ENCODE peak calls at places on chromosome 22, in six cellular contexts. H, N, M, F, W and E are unnamed samples.

GRCh38 chr22:31247726-31248125 is 35.6 kb downstream of the LIMK2 start:
- DNase-seq in F (no peak), W (no peak), N (no peak), M (no peak), H (no peak), E (no peak)

GRCh38 chr22:49011379-49011768 is 816.3 kb downstream of the BRD1 start:
- DNase-seq in F (peak), W (no peak), N (no peak), M (no peak), H (peak), E (no peak)

GRCh38 chr22:49238181-49239141 is 589.2 kb downstream of the BRD1 start:
- DNase-seq in M (no peak), F (no peak), N (no peak), W (no peak), H (no peak), E (no peak)

GRCh38 chr22:46600397-46600796 is 19.8 kb upstream of the GRAMD4 start:
- DNase-seq in H (no peak), F (no peak), W (no peak), N (no peak), M (no peak), E (no peak)

GRCh38 chr22:46678785-46679700 is 58.9 kb downstream of the GRAMD4 start:
- DNase-seq in H (no peak), F (no peak), N (no peak), W (no peak), M (no peak), E (no peak)

GRCh38 chr22:46055851-46056168 is 78.8 kb upstream of the WNT7B start:
- DNase-seq in M (no peak), W (no peak), F (no peak), H (no peak), N (no peak), E (no peak)

GRCh38 chr22:22855617-22856308 is 31.9 kb upstream of the IGLL5 start:
- DNase-seq in N (no peak), M (peak), H (no peak), W (peak), F (no peak), E (peak)

GRCh38 chr22:24315367-24315781 is 44.7 kb downstream of the SPECC1L start:
- DNase-seq in F (no peak), H (no peak), N (no peak), M (no peak), W (no peak), E (no peak)

GRCh38 chr22:23193420-23193819 is 13.1 kb downstream of the BCR start:
- DNase-seq in F (no peak), W (no peak), H (no peak), N (no peak), M (no peak), E (no peak)

GRCh38 chr22:31240011-31240410 is 27.9 kb downstream of the LIMK2 start:
- DNase-seq in H (no peak), N (no peak), M (no peak), F (no peak), W (no peak), E (no peak)

GRCh38 chr22:45087802-45088201 is 75.9 kb upstream of the NUP50 start:
- DNase-seq in M (no peak), N (no peak), W (peak), H (no peak), F (no peak), E (no peak)

GRCh38 chr22:24901448-24901847 is 45.0 kb downstream of the LHFPL7 start:
- DNase-seq in N (no peak), F (no peak), W (no peak), H (no peak), M (no peak), E (no peak)

GRCh38 chr22:27100789-27101188 is 443.4 kb downstream of the MIAT start:
- DNase-seq in N (no peak), W (no peak), M (no peak), F (no peak), H (peak), E (no peak)

GRCh38 chr22:49156662-49157285 is 670.9 kb downstream of the BRD1 start:
- DNase-seq in W (no peak), M (no peak), N (no peak), F (peak), H (no peak), E (no peak)

GRCh38 chr22:23175817-23176644 is 4.3 kb upstream of the BCR start:
- DNase-seq in M (no peak), H (no peak), N (no peak), F (no peak), W (peak), E (no peak)

GRCh38 chr22:23242473-23243001 is 62.2 kb downstream of the BCR start:
- DNase-seq in W (peak), H (no peak), F (no peak), M (no peak), N (no peak), E (no peak)

GRCh38 chr22:30028731-30029130 is 51.5 kb upstream of the HORMAD2 start:
- DNase-seq in H (no peak), W (no peak), F (no peak), N (no peak), M (no peak), E (no peak)

GRCh38 chr22:22403771-22404170 is 104.8 kb downstream of the ZNF280B start:
- DNase-seq in F (no peak), N (no peak), M (no peak), W (peak), H (no peak), E (no peak)

GRCh38 chr22:38289583-38290082 is 16.8 kb upstream of the TMEM184B start:
- DNase-seq in F (no peak), W (no peak), N (no peak), H (no peak), M (no peak), E (no peak)
- TF ChIP-seq POLR2A in F (no peak), W (no peak), N (no peak), H (no peak), M (no peak), E (no peak)

DNA sequence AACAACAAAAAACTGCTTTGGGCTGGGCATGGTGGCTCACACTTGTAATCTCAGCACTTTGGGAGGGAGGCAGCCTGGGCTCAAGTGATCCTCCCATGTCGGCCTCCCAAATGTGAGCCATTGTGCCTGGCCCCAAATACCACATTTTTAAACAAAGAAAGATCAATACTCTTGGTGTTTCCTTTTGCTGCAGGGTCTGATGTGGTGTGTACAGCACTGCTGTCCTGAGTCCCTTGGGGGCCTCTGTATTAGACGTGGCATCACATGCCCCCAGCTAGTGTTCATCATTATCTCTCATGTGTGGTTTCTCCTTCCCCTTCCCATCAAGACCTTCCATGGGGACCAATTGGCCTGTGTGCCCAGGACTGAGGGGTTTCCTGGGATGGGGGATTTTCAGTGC is 20.5 kb upstream of the XBP1 start:
- DNase-seq in N (no peak), M (no peak), F (no peak), W (no peak), H (peak), E (no peak)
- TF ChIP-seq POLR2A in N (no peak), M (no peak), F (no peak), W (no peak), H (no peak), E (no peak)

DNA sequence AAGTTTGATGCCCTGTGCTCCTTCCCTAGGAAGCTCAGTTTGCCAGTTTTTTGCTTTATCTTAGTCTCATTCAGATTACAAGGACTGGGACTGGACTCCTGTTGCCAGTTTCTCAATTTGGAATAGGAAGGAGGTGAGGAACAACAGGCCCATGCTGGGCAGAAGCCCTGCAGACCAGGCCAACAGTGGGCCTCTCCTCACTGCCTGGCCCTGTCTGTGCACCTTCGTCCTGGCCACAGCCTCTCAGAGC is 23.7 kb downstream of the MED15 start:
- DNase-seq in F (no peak), W (no peak), M (no peak), H (no peak), N (no peak), E (no peak)
- TF ChIP-seq POLR2A in F (no peak), W (no peak), M (no peak), H (no peak), N (peak), E (no peak)

GRCh38 chr22:36331306-36331911 is 56.4 kb downstream of the MYH9 start:
- DNase-seq in W (peak), H (peak), M (peak), N (no peak), F (peak), E (peak)
- TF ChIP-seq POLR2A in W (no peak), H (peak), M (peak), N (no peak), F (no peak), E (peak)

GRCh38 chr22:20121856-20122415 is 4.9 kb upstream of the TRMT2A start:
- DNase-seq in H (no peak), W (no peak), M (no peak), F (no peak), N (no peak), E (no peak)

GRCh38 chr22:20123364-20124082 is 6.5 kb upstream of the TRMT2A start:
- DNase-seq in N (no peak), W (no peak), F (no peak), M (no peak), H (no peak), E (no peak)

GRCh38 chr22:20125201-20126174 is 6.1 kb upstream of the ZDHHC8 start:
- DNase-seq in H (no peak), M (no peak), W (no peak), F (no peak), N (no peak), E (no peak)

GRCh38 chr22:20126284-20127029 is 5.1 kb upstream of the ZDHHC8 start:
- DNase-seq in W (no peak), M (no peak), H (no peak), F (no peak), N (no peak), E (no peak)

DNA sequence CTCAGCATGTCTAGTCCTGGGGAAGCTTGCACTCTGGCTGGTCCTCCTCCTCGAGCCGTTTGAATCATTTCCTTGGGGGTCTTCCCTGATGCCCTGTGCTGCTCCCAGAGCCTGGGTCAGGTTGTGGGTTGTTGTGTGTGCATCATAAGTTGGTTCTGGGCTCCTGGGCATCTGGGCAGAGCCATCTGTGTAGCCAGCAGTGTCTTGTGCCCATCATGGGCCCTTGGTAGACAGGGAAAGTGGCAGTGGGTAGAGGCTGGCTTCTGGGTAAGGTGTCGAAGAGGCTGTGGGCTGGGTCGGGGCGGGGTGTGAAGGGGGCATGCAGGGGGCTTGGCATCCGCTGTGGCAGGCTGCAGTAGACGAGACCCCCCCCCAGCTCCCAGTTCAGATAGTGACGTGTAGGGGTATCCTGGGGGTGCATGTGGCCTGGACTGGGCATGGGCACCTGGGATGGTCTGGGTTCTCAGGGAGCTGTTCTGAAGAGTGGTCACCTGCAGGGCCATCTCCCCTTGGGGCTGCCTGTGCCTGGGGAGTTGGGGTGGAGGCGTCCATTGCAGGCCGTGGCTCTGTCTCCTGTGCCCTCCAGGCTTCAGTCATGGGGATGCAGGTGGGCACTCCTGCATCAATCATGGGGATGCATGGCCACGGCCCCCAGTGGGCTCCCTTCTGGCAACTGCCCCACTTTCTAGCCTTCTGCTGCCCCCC is 7.2 kb upstream of the TRMT2A start:
- DNase-seq in F (no peak), W (no peak), M (no peak), N (no peak), H (no peak), E (no peak)
- TF ChIP-seq POLR2A in F (no peak), W (peak), M (no peak), N (no peak), H (no peak), E (no peak)